ENCODE peak calls at places on chromosome 9, in seven cellular contexts. Q is iPS-NIHi11; Z is occipital lobe; O is prostate gland; M is stimulated activated CD8-positive, alpha-beta memory T cell treated with anti-CD3 and anti-CD28 coated beads, Interleukin-15, amount 100 ng/mL, for 4 hours; Y is T-helper 9 cell; E is NCI-H2171. R is an unnamed sample.

GRCh38 chr9:12629091-12629490 is 64.1 kb upstream of the TYRP1 start:
- DNase-seq in Z (no peak), Y (no peak), M (no peak), O (no peak), E (no peak), Q (no peak), R (no peak)

GRCh38 chr9:3508078-3508431 is 17.7 kb downstream of the RFX3 start:
- DNase-seq in O (no peak), Y (no peak), Z (no peak), M (no peak), Q (no peak), E (no peak), R (no peak)

GRCh38 chr9:127634021-127634420 is 21.9 kb downstream of the STXBP1 start:
- DNase-seq in Y (no peak), Q (no peak), M (no peak), O (no peak), Z (no peak), E (no peak), R (no peak)

GRCh38 chr9:137316012-137316981 is 14.2 kb upstream of the NRARP start:
- DNase-seq in M (no peak), E (peak; percentile 77), O (no peak), Q (peak; percentile 91), Z (no peak), Y (no peak), R (no peak)

GRCh38 chr9:17319822-17320221 is 185.0 kb downstream of the CNTLN start:
- DNase-seq in Y (no peak), M (no peak), Q (no peak), Z (no peak), O (no peak), E (no peak), R (no peak)

GRCh38 chr9:134617836-134618162 is 23.8 kb upstream of the COL5A1 start:
- DNase-seq in M (no peak), E (no peak), Y (no peak), Q (no peak), O (no peak), Z (no peak), R (no peak)

GRCh38 chr9:95927288-95928004 is 52.0 kb downstream of the ERCC6L2 start:
- DNase-seq in Z (no peak), Y (no peak), E (no peak), O (no peak), M (no peak), Q (no peak), R (no peak)

GRCh38 chr9:7185612-7186011 is 427.8 kb downstream of the KDM4C start:
- DNase-seq in Q (peak; percentile 56), O (no peak), M (no peak), Y (no peak), Z (no peak), E (no peak), R (no peak)

GRCh38 chr9:134163374-134164196 is 779 bp downstream of the RNU6ATAC start:
- DNase-seq in M (peak; percentile 42), O (peak; percentile 31), Z (peak; percentile 34), E (no peak), Q (peak; percentile 57), Y (peak; percentile 57), R (no peak)

GRCh38 chr9:75889977-75890540 is 414 bp upstream of the PCSK5 start:
- DNase-seq in Y (peak; percentile 0), M (no peak), O (peak; percentile 33), E (no peak), Z (peak; percentile 18), Q (no peak), R (no peak)

GRCh38 chr9:124506931-124507879 is at the start of gene NR5A1:
- DNase-seq in Y (no peak), M (no peak), O (no peak), E (no peak), Q (no peak), Z (no peak), R (no peak)

GRCh38 chr9:132214027-132214622 is 52.3 kb downstream of the NTNG2 start:
- DNase-seq in M (no peak), Z (peak; percentile 85), Q (peak; percentile 85), O (peak; percentile 52), Y (no peak), E (peak; percentile 97), R (peak; percentile 77)

GRCh38 chr9:114281421-114282103 is 41.3 kb upstream of the ORM1 start:
- DNase-seq in Q (no peak), M (no peak), Z (no peak), O (no peak), E (peak; percentile 54), Y (no peak), R (no peak)

GRCh38 chr9:94611638-94612068 is 18.0 kb upstream of the FBP2 start:
- DNase-seq in Y (no peak), M (no peak), O (no peak), Q (no peak), Z (no peak), E (no peak), R (no peak)

R was measured in DMS 273 treated with DMSO at 0.1 percent for 48 hours.